ENCODE peak calls at places on chromosome X, in ten cellular contexts. One of them, this sample, is unnamed.

GRCh38 chrX:65601530-65602281 is 65.7 kb upstream of the MSN start:
- DNase-seq in progenitor cell of endocrine pancreas: no peak
- DNase-seq in mucosa of descending colon: peak
- DNase-seq in psoas muscle: peak
- DNase-seq in HFFc6: peak
- DNase-seq in cardiac fibroblast: peak
- DNase-seq in suprapubic skin: peak
- DNase-seq in cardiac muscle cell: no peak
- DNase-seq in GM13977: no peak
- DNase-seq in retinal pigment epithelial cell: no peak
- DNase-seq in this sample: no peak

GRCh38 chrX:48468247-48468671 is 1.8 kb downstream of the SLC38A5 start:
- DNase-seq in progenitor cell of endocrine pancreas: no peak
- DNase-seq in mucosa of descending colon: peak
- DNase-seq in psoas muscle: no peak
- DNase-seq in HFFc6: no peak
- DNase-seq in cardiac fibroblast: no peak
- DNase-seq in suprapubic skin: no peak
- DNase-seq in cardiac muscle cell: no peak
- DNase-seq in GM13977: no peak
- DNase-seq in retinal pigment epithelial cell: no peak
- DNase-seq in this sample: peak

GRCh38 chrX:40845331-40845911 is 110.1 kb upstream of the MED14 start:
- DNase-seq in progenitor cell of endocrine pancreas: no peak
- DNase-seq in mucosa of descending colon: peak
- DNase-seq in psoas muscle: no peak
- DNase-seq in HFFc6: peak
- DNase-seq in cardiac fibroblast: peak
- DNase-seq in suprapubic skin: no peak
- DNase-seq in cardiac muscle cell: peak
- DNase-seq in GM13977: no peak
- DNase-seq in retinal pigment epithelial cell: peak
- DNase-seq in this sample: no peak

GRCh38 chrX:23840674-23841073 is 57.7 kb downstream of the SAT1 start:
- DNase-seq in progenitor cell of endocrine pancreas: no peak
- DNase-seq in mucosa of descending colon: peak
- DNase-seq in psoas muscle: no peak
- DNase-seq in HFFc6: no peak
- DNase-seq in cardiac fibroblast: no peak
- DNase-seq in suprapubic skin: no peak
- DNase-seq in cardiac muscle cell: no peak
- DNase-seq in GM13977: no peak
- DNase-seq in retinal pigment epithelial cell: no peak
- DNase-seq in this sample: no peak

GRCh38 chrX:102154900-102155805 is 624 bp downstream of the BEX5 start:
- DNase-seq in progenitor cell of endocrine pancreas: no peak
- DNase-seq in mucosa of descending colon: peak
- DNase-seq in psoas muscle: no peak
- DNase-seq in HFFc6: no peak
- DNase-seq in cardiac fibroblast: no peak
- DNase-seq in suprapubic skin: no peak
- DNase-seq in cardiac muscle cell: peak
- DNase-seq in GM13977: no peak
- DNase-seq in retinal pigment epithelial cell: no peak
- DNase-seq in this sample: no peak

GRCh38 chrX:49129427-49129826 is 5.9 kb upstream of the GPKOW start:
- DNase-seq in progenitor cell of endocrine pancreas: no peak
- DNase-seq in mucosa of descending colon: no peak
- DNase-seq in psoas muscle: no peak
- DNase-seq in HFFc6: no peak
- DNase-seq in cardiac fibroblast: no peak
- DNase-seq in suprapubic skin: no peak
- DNase-seq in cardiac muscle cell: no peak
- DNase-seq in GM13977: no peak
- DNase-seq in retinal pigment epithelial cell: no peak
- DNase-seq in this sample: no peak

GRCh38 chrX:10259716-10260115 is 102.9 kb downstream of the CLCN4 start:
- DNase-seq in progenitor cell of endocrine pancreas: no peak
- DNase-seq in mucosa of descending colon: no peak
- DNase-seq in psoas muscle: no peak
- DNase-seq in HFFc6: peak
- DNase-seq in cardiac fibroblast: peak
- DNase-seq in suprapubic skin: no peak
- DNase-seq in cardiac muscle cell: no peak
- DNase-seq in GM13977: no peak
- DNase-seq in retinal pigment epithelial cell: peak
- DNase-seq in this sample: no peak

GRCh38 chrX:153582896-153583295 is 16.0 kb downstream of the CCNQ start:
- DNase-seq in progenitor cell of endocrine pancreas: no peak
- DNase-seq in mucosa of descending colon: peak
- DNase-seq in psoas muscle: no peak
- DNase-seq in HFFc6: no peak
- DNase-seq in cardiac fibroblast: peak
- DNase-seq in suprapubic skin: no peak
- DNase-seq in cardiac muscle cell: no peak
- DNase-seq in GM13977: peak
- DNase-seq in retinal pigment epithelial cell: no peak
- DNase-seq in this sample: peak

GRCh38 chrX:45372151-45372550 is 171.5 kb upstream of the DIPK2B start:
- DNase-seq in progenitor cell of endocrine pancreas: no peak
- DNase-seq in mucosa of descending colon: no peak
- DNase-seq in psoas muscle: no peak
- DNase-seq in HFFc6: peak
- DNase-seq in cardiac fibroblast: no peak
- DNase-seq in suprapubic skin: no peak
- DNase-seq in cardiac muscle cell: no peak
- DNase-seq in GM13977: no peak
- DNase-seq in retinal pigment epithelial cell: no peak
- DNase-seq in this sample: no peak

GRCh38 chrX:140505421-140506337 is 810 bp upstream of the SOX3 start:
- DNase-seq in progenitor cell of endocrine pancreas: no peak
- DNase-seq in mucosa of descending colon: no peak
- DNase-seq in psoas muscle: no peak
- DNase-seq in HFFc6: no peak
- DNase-seq in cardiac fibroblast: no peak
- DNase-seq in suprapubic skin: no peak
- DNase-seq in cardiac muscle cell: no peak
- DNase-seq in GM13977: peak
- DNase-seq in retinal pigment epithelial cell: no peak
- DNase-seq in this sample: peak

GRCh38 chrX:2500091-2500680 is 590 bp downstream of the DHRSX start:
- DNase-seq in progenitor cell of endocrine pancreas: peak
- DNase-seq in mucosa of descending colon: peak
- DNase-seq in psoas muscle: peak
- DNase-seq in HFFc6: peak
- DNase-seq in cardiac fibroblast: peak
- DNase-seq in suprapubic skin: no peak
- DNase-seq in cardiac muscle cell: peak
- DNase-seq in GM13977: no peak
- DNase-seq in retinal pigment epithelial cell: no peak
- DNase-seq in this sample: peak

GRCh38 chrX:70509078-70509477 is 64.4 kb downstream of the DLG3 start:
- DNase-seq in progenitor cell of endocrine pancreas: no peak
- DNase-seq in mucosa of descending colon: no peak
- DNase-seq in psoas muscle: no peak
- DNase-seq in HFFc6: no peak
- DNase-seq in cardiac fibroblast: no peak
- DNase-seq in suprapubic skin: no peak
- DNase-seq in cardiac muscle cell: no peak
- DNase-seq in GM13977: no peak
- DNase-seq in retinal pigment epithelial cell: no peak
- DNase-seq in this sample: no peak

GRCh38 chrX:124217289-124218251 is 114.9 kb upstream of the TEX13D start:
- DNase-seq in progenitor cell of endocrine pancreas: no peak
- DNase-seq in mucosa of descending colon: peak
- DNase-seq in psoas muscle: no peak
- DNase-seq in HFFc6: peak
- DNase-seq in cardiac fibroblast: peak
- DNase-seq in suprapubic skin: no peak
- DNase-seq in cardiac muscle cell: no peak
- DNase-seq in GM13977: no peak
- DNase-seq in retinal pigment epithelial cell: no peak
- DNase-seq in this sample: peak

GRCh38 chrX:96182366-96182765 is 502.3 kb upstream of the DIAPH2 start:
- DNase-seq in progenitor cell of endocrine pancreas: no peak
- DNase-seq in mucosa of descending colon: peak
- DNase-seq in psoas muscle: no peak
- DNase-seq in HFFc6: peak
- DNase-seq in cardiac fibroblast: peak
- DNase-seq in suprapubic skin: no peak
- DNase-seq in cardiac muscle cell: peak
- DNase-seq in GM13977: no peak
- DNase-seq in retinal pigment epithelial cell: peak
- DNase-seq in this sample: no peak

GRCh38 chrX:113001836-113002235 is 161.2 kb upstream of the AMOT start:
- DNase-seq in progenitor cell of endocrine pancreas: no peak
- DNase-seq in mucosa of descending colon: no peak
- DNase-seq in psoas muscle: no peak
- DNase-seq in HFFc6: no peak
- DNase-seq in cardiac fibroblast: no peak
- DNase-seq in suprapubic skin: no peak
- DNase-seq in cardiac muscle cell: peak
- DNase-seq in GM13977: no peak
- DNase-seq in retinal pigment epithelial cell: no peak
- DNase-seq in this sample: no peak

GRCh38 chrX:16870861-16871584 is 861 bp upstream of the RBBP7 start:
- DNase-seq in progenitor cell of endocrine pancreas: peak
- DNase-seq in mucosa of descending colon: peak
- DNase-seq in psoas muscle: peak
- DNase-seq in HFFc6: no peak
- DNase-seq in cardiac fibroblast: peak
- DNase-seq in suprapubic skin: no peak
- DNase-seq in cardiac muscle cell: peak
- DNase-seq in GM13977: no peak
- DNase-seq in retinal pigment epithelial cell: no peak
- DNase-seq in this sample: no peak

DNA sequence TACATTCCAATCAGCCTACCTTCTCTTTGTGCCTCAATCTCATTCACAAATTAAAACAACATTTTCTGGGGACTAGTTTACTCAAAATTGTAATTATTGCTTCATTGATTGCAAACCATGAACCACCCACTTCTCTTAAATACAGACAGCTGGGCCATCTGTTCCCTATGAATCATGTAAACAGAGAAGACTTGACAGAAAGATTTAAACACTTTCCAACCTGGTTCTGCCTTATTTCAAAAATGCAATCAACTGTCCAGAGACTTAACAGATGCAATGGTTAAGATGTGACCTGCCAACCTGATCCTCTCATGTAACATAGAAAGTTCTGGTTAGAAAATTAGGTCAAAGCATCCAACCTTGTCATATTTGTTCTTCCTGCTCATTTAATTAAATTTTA is 20.8 kb upstream of the SERTM2 start:
- DNase-seq in progenitor cell of endocrine pancreas: no peak
- DNase-seq in mucosa of descending colon: no peak
- DNase-seq in psoas muscle: no peak
- DNase-seq in HFFc6: no peak
- DNase-seq in cardiac fibroblast: no peak
- DNase-seq in suprapubic skin: no peak
- DNase-seq in cardiac muscle cell: peak
- DNase-seq in GM13977: no peak
- DNase-seq in retinal pigment epithelial cell: no peak
- DNase-seq in this sample: no peak
- TF ChIP-seq CTCF in progenitor cell of endocrine pancreas: no peak
- TF ChIP-seq CTCF in mucosa of descending colon: no peak
- TF ChIP-seq CTCF in psoas muscle: no peak
- TF ChIP-seq CTCF in HFFc6: no peak
- TF ChIP-seq CTCF in cardiac fibroblast: no peak
- TF ChIP-seq CTCF in suprapubic skin: no peak
- TF ChIP-seq CTCF in cardiac muscle cell: no peak
- TF ChIP-seq CTCF in GM13977: no peak
- TF ChIP-seq CTCF in retinal pigment epithelial cell: no peak
- TF ChIP-seq CTCF in this sample: no peak

DNA sequence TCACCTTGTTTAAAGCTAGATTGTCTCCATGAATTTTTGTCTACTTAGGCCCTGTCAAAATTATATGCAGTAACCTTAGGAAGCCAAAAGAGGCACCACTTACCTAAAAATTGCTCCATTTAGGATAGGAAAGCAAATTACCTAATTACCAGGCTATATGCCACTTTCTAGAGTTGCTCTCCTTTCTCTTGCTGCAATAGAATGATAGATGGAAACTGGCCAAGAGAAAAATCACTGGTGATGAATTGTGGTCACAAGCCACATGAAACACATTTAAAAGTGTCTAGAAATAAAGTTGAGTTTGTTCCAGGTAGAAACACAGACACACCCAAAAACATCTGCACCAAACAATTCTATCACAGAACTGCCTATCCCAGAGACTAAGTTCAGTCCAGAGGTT is 337.8 kb downstream of the PCDH19 start:
- DNase-seq in progenitor cell of endocrine pancreas: no peak
- DNase-seq in mucosa of descending colon: no peak
- DNase-seq in psoas muscle: no peak
- DNase-seq in HFFc6: no peak
- DNase-seq in cardiac fibroblast: no peak
- DNase-seq in suprapubic skin: no peak
- DNase-seq in cardiac muscle cell: no peak
- DNase-seq in GM13977: no peak
- DNase-seq in retinal pigment epithelial cell: no peak
- DNase-seq in this sample: no peak
- TF ChIP-seq CTCF in progenitor cell of endocrine pancreas: no peak
- TF ChIP-seq CTCF in mucosa of descending colon: no peak
- TF ChIP-seq CTCF in psoas muscle: no peak
- TF ChIP-seq CTCF in HFFc6: no peak
- TF ChIP-seq CTCF in cardiac fibroblast: no peak
- TF ChIP-seq CTCF in suprapubic skin: no peak
- TF ChIP-seq CTCF in cardiac muscle cell: no peak
- TF ChIP-seq CTCF in GM13977: no peak
- TF ChIP-seq CTCF in retinal pigment epithelial cell: no peak
- TF ChIP-seq CTCF in this sample: no peak

GRCh38 chrX:133838761-133839676 is 146.4 kb downstream of the GPC3 start:
- DNase-seq in progenitor cell of endocrine pancreas: peak
- DNase-seq in mucosa of descending colon: peak
- DNase-seq in psoas muscle: no peak
- DNase-seq in HFFc6: no peak
- DNase-seq in cardiac fibroblast: peak
- DNase-seq in suprapubic skin: no peak
- DNase-seq in cardiac muscle cell: peak
- DNase-seq in GM13977: peak
- DNase-seq in retinal pigment epithelial cell: no peak
- DNase-seq in this sample: peak
- TF ChIP-seq CTCF in progenitor cell of endocrine pancreas: peak
- TF ChIP-seq CTCF in mucosa of descending colon: no peak
- TF ChIP-seq CTCF in psoas muscle: peak
- TF ChIP-seq CTCF in HFFc6: peak
- TF ChIP-seq CTCF in cardiac fibroblast: peak
- TF ChIP-seq CTCF in suprapubic skin: peak
- TF ChIP-seq CTCF in cardiac muscle cell: peak
- TF ChIP-seq CTCF in GM13977: peak
- TF ChIP-seq CTCF in retinal pigment epithelial cell: peak
- TF ChIP-seq CTCF in this sample: peak

DNA sequence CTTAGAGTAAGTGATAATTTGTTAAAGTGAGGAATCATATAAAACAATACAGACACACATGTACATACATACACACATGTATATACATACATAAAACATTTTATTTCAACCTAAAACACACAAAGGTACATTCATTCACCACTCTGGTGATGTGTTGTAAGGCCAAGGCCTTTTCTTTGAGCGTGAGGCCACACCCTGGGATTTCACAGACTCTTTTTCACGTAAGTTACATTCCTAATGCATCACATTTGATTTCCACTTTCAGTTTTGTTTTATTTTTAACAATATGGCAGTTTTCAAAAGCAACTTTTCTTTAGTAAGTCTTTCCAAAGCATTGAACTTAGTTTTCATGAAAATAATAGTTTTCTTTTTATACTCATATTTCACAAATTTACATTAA is 170.7 kb downstream of the COL4A6 start:
- DNase-seq in progenitor cell of endocrine pancreas: no peak
- DNase-seq in mucosa of descending colon: no peak
- DNase-seq in psoas muscle: no peak
- DNase-seq in HFFc6: no peak
- DNase-seq in cardiac fibroblast: no peak
- DNase-seq in suprapubic skin: no peak
- DNase-seq in cardiac muscle cell: no peak
- DNase-seq in GM13977: no peak
- DNase-seq in retinal pigment epithelial cell: no peak
- DNase-seq in this sample: no peak
- TF ChIP-seq CTCF in progenitor cell of endocrine pancreas: no peak
- TF ChIP-seq CTCF in mucosa of descending colon: no peak
- TF ChIP-seq CTCF in psoas muscle: no peak
- TF ChIP-seq CTCF in HFFc6: no peak
- TF ChIP-seq CTCF in cardiac fibroblast: no peak
- TF ChIP-seq CTCF in suprapubic skin: no peak
- TF ChIP-seq CTCF in cardiac muscle cell: no peak
- TF ChIP-seq CTCF in GM13977: no peak
- TF ChIP-seq CTCF in retinal pigment epithelial cell: no peak
- TF ChIP-seq CTCF in this sample: no peak